ENCODE peak calls at places on chromosomes 3 and 15, in four cellular contexts. A is cardiac muscle cell; W is CD8-positive, alpha-beta T cell; L is left lung. O is an unnamed sample.

GRCh38 chr3:185059766-185060165 is 93.1 kb downstream of the C3orf70 start:
- DNase-seq in A (no peak), W (no peak), L (peak; percentile 41), O (no peak)

GRCh38 chr3:48285132-48285531 is 44.2 kb downstream of the ZNF589 start:
- DNase-seq in A (peak; percentile 20), W (no peak), L (no peak), O (no peak)

GRCh38 chr15:48520376-48521155 is 124.9 kb downstream of the FBN1 start:
- DNase-seq in A (no peak), W (no peak), L (no peak), O (no peak)

GRCh38 chr3:194142156-194142910 is 6.4 kb downstream of the HES1 start:
- DNase-seq in A (peak; percentile 83), W (no peak), L (no peak), O (no peak)

GRCh38 chr3:147730311-147730710 is 321.1 kb downstream of the ZIC1 start:
- DNase-seq in A (no peak), W (no peak), L (no peak), O (no peak)

GRCh38 chr15:73800662-73801345 is 47.7 kb upstream of the INSYN1 start:
- DNase-seq in A (peak; percentile 84), W (no peak), L (no peak), O (no peak)

GRCh38 chr15:60381148-60381788 is 16.5 kb downstream of the ANXA2 start:
- DNase-seq in A (peak; percentile 60), W (no peak), L (no peak), O (no peak)

GRCh38 chr3:196144383-196145105 is 62.7 kb upstream of the TFRC start:
- DNase-seq in A (peak; percentile 65), W (no peak), L (no peak), O (no peak)

GRCh38 chr15:90691369-90691768 is 25.8 kb upstream of the BLM start:
- DNase-seq in A (no peak), W (no peak), L (no peak), O (no peak)

GRCh38 chr3:141233457-141234161 is 2.0 kb downstream of the PXYLP1 start:
- DNase-seq in A (no peak), W (no peak), L (no peak), O (no peak)

GRCh38 chr3:120418866-120419490 is 31.8 kb downstream of the FSTL1 start:
- DNase-seq in A (peak; percentile 52), W (no peak), L (peak; percentile 44), O (no peak)

GRCh38 chr3:188133646-188134045 is 20.3 kb upstream of the LPP start:
- DNase-seq in A (peak; percentile 42), W (no peak), L (no peak), O (no peak)

GRCh38 chr3:185215873-185216586 is 37.8 kb downstream of the EHHADH start:
- DNase-seq in A (peak; percentile 31), W (no peak), L (no peak), O (no peak)

GRCh38 chr3:176807938-176808337 is 389.3 kb downstream of the TBL1XR1 start:
- DNase-seq in A (no peak), W (no peak), L (no peak), O (no peak)

GRCh38 chr3:161914703-161915102 is 418.1 kb downstream of the OTOL1 start:
- DNase-seq in A (peak; percentile 81), W (no peak), L (no peak), O (no peak)

GRCh38 chr15:86002444-86002843 is 77.2 kb upstream of the AGBL1 start:
- DNase-seq in A (no peak), W (no peak), L (no peak), O (no peak)

GRCh38 chr3:83235180-83235814 is 1473.9 kb upstream of the GBE1 start:
- DNase-seq in A (no peak), W (no peak), L (no peak), O (no peak)
- H3K27ac ChIP-seq in A (no peak overlapping the region), W (no peak overlapping the region), L (no peak overlapping the region), O (no peak overlapping the region)

GRCh38 chr15:92907880-92908279 is 7.8 kb downstream of the CHD2 start:
- DNase-seq in A (peak; percentile 88), W (peak; percentile 41), L (no peak), O (no peak)

GRCh38 chr15:92906563-92907081 is 6.5 kb downstream of the CHD2 start:
- DNase-seq in A (no peak), W (peak; percentile 50), L (no peak), O (peak; percentile 48)

GRCh38 chr15:92909131-92909781 is 9.1 kb downstream of the CHD2 start:
- DNase-seq in A (peak; percentile 67), W (no peak), L (no peak), O (no peak)

GRCh38 chr15:92907229-92907628 is 7.1 kb downstream of the CHD2 start:
- DNase-seq in A (no peak), W (no peak), L (no peak), O (no peak)

DNA sequence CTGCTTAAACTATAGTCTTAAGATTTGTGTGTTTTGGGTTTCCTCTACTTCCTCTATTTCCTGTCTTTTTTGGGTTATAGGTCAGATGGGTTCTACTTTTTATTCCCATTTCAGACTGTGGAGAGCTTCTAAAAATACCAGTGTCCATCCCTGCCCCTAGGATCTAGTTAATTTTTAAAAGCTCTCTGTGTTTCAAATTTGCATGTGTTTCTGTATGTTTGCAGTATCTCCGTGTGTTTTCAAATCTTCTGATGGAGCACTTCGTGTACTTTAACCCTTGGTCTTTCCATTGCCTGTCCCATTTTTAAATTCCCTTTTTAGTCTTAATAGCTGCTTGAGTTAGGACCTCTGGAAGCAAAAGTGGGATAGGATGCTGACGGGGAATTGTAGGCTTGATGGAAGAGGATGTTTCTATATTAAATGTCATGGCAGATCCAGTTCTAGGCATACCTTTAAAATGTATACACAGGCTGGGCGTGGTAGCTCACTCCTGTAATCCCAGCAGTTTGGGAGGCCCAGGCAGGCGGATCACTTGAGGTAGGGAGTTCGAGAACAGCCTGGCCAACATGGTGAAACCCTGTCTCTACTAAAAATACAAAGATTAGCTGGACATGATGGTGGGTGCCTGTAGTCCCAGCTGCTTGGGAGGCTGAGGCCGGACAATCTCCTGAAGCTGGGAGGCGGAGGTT is 8.4 kb downstream of the CHD2 start:
- DNase-seq in A (no peak), W (no peak), L (no peak), O (no peak)
- H3K4me3 ChIP-seq in A (no peak overlapping the region), W (peak overlapping the region; percentile 9), L (no peak overlapping the region), O (peak overlapping the region; percentile 36)

DNA sequence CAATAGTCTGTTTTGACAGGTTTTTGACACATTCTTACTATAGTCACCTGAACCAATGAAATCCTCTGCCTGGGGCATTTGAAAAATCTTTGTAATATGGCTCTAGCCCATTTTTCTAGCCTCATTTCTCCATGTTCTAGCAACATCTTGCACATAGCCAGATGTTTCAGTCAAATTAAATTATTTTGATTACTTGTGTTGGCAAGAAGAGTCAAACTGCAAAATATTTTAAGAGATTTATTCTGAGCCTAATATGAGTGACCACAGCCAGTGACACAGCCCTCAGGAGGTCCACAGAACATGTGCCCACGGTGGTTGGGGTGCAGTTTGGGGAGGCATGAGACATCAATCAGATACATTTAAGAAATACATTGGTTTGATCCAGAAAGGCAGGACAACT is 6.9 kb downstream of the IFT122 start:
- DNase-seq in A (no peak), W (no peak), L (no peak), O (no peak)
- H3K4me1 ChIP-seq in A (peaks cover 43% of the 10 kb centered on the region), W (no peaks in the 10 kb centered on the region), L (peaks cover 42% of the 10 kb centered on the region), O (peaks cover 3% of the 10 kb centered on the region)

GRCh38 chr3:124837730-124838186 is 49.4 kb downstream of the ITGB5 start:
- DNase-seq in A (peak; percentile 79), W (no peak), L (no peak), O (no peak)
- H3K27ac ChIP-seq in A (no peak overlapping the region), W (no peak overlapping the region), L (peak overlapping the region; percentile 77), O (no peak overlapping the region)

GRCh38 chr15:78046796-78047341 is 30.6 kb downstream of the TBC1D2B start:
- DNase-seq in A (no peak), W (no peak), L (no peak), O (no peak)

GRCh38 chr15:78048410-78048946 is 29.0 kb downstream of the TBC1D2B start:
- DNase-seq in A (no peak), W (no peak), L (no peak), O (no peak)

GRCh38 chr15:78050441-78050809 is 27.1 kb downstream of the TBC1D2B start:
- DNase-seq in A (no peak), W (no peak), L (no peak), O (no peak)

GRCh38 chr15:78049691-78050440 is 27.6 kb downstream of the TBC1D2B start:
- DNase-seq in A (peak; percentile 67), W (peak; percentile 59), L (no peak), O (no peak)

GRCh38 chr15:78047631-78048409 is 29.7 kb downstream of the TBC1D2B start:
- DNase-seq in A (peak; percentile 81), W (peak; percentile 45), L (no peak), O (no peak)
- H3K4me3 ChIP-seq in A (no peak overlapping the region), W (no peak overlapping the region), L (no peak overlapping the region), O (peak overlapping the region; percentile 11)

GRCh38 chr3:23961913-23962312 is 16.8 kb downstream of the NR1D2 start:
- DNase-seq in A (no peak), W (no peak), L (no peak), O (no peak)

GRCh38 chr3:23964537-23964936 is 19.5 kb downstream of the NR1D2 start:
- DNase-seq in A (no peak), W (no peak), L (no peak), O (no peak)

GRCh38 chr3:23961064-23961463 is 16.0 kb downstream of the NR1D2 start:
- DNase-seq in A (no peak), W (no peak), L (no peak), O (no peak)

GRCh38 chr3:23959147-23959900 is 14.2 kb downstream of the NR1D2 start:
- DNase-seq in A (peak; percentile 72), W (no peak), L (no peak), O (no peak)

GRCh38 chr3:23960649-23961048 is 15.6 kb downstream of the NR1D2 start:
- DNase-seq in A (no peak), W (no peak), L (no peak), O (no peak)
- H3K4me1 ChIP-seq in A (no peaks in the 10 kb centered on the region), W (no peaks in the 10 kb centered on the region), L (no peaks in the 10 kb centered on the region), O (no peaks in the 10 kb centered on the region)

DNA sequence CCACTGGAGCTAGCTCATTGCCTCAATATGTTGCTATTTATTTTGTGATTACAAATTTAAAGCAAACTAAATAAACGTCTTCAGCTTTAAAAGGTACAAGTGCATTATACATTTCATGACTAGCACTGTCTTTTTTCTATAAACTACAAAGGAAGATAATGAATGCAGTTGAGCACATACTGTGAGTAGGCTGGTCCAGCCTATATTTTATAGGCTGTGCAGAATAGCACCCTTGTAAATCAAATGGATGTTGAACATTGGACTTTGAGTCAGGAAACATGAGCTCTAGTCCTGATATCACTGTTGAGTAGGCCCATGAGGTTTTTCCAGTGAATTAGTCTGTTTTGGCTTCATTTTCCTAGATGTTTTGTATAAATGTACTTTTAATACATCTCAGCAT is 447.3 kb upstream of the KCNMB2 start:
- DNase-seq in A (no peak), W (no peak), L (no peak), O (no peak)
- H3K27ac ChIP-seq in A (no peak overlapping the region), W (no peak overlapping the region), L (no peak overlapping the region), O (no peak overlapping the region)